ENCODE peak calls at places on chromosomes 11 and 22, in five cellular contexts. K is HCT116, Z is PC-9, B is neural progenitor cell, Q is PC-3. I is an unnamed sample.

GRCh38 chr22:28799125-28799833 is 1.1 kb downstream of the XBP1 start:
- DNase-seq in K (peak), Z (peak), Q (peak), B (peak), I (peak)

GRCh38 chr11:37710031-37710430 is 1112.0 kb upstream of the RAG2 start:
- DNase-seq in B (no peak), K (no peak), Z (no peak), Q (no peak), I (peak)

GRCh38 chr11:110173775-110174644 is 80.8 kb downstream of the ZC3H12C start:
- DNase-seq in B (peak), Z (peak), K (peak), Q (peak), I (peak)

GRCh38 chr22:26903030-26903856 is 245.9 kb downstream of the MIAT start:
- DNase-seq in B (peak), Q (no peak), K (no peak), Z (no peak), I (peak)

GRCh38 chr22:45768490-45768889 is 96.9 kb downstream of the ATXN10 start:
- DNase-seq in Z (no peak), B (peak), K (no peak), Q (no peak), I (no peak)

GRCh38 chr11:30741039-30741550 is 154.9 kb upstream of the MPPED2 start:
- DNase-seq in Z (no peak), Q (no peak), B (no peak), K (no peak), I (peak)

GRCh38 chr11:62921201-62921572 is at the start of gene CHRM1:
- DNase-seq in Q (peak), K (no peak), B (no peak), Z (peak), I (no peak)

GRCh38 chr11:63554901-63555218 is 8.3 kb downstream of the PLAAT2 start:
- DNase-seq in Q (no peak), Z (no peak), B (no peak), K (no peak), I (no peak)

GRCh38 chr22:42194953-42195352 is 64.3 kb upstream of the CYP2D6 start:
- DNase-seq in K (no peak), B (no peak), Z (peak), Q (peak), I (no peak)

GRCh38 chr11:109706940-109707339 is 284.9 kb downstream of the C11orf87 start:
- DNase-seq in K (no peak), Z (no peak), Q (no peak), B (no peak), I (no peak)

GRCh38 chr22:19728836-19729235 is 5.5 kb downstream of the GP1BB start:
- DNase-seq in Q (no peak), Z (no peak), K (no peak), B (no peak), I (no peak)

GRCh38 chr11:108959124-108959761 is 294.4 kb downstream of the DDX10 start:
- DNase-seq in Q (no peak), B (no peak), Z (no peak), K (no peak), I (no peak)

GRCh38 chr22:38317237-38317994 is at the start of gene CSNK1E:
- DNase-seq in B (peak), Z (peak), K (no peak), Q (peak), I (peak)

GRCh38 chr11:27402450-27402849 is 39.4 kb upstream of the CCDC34 start:
- DNase-seq in K (no peak), B (no peak), Z (no peak), Q (no peak), I (no peak)

GRCh38 chr11:93921695-93922468 is 71.5 kb upstream of the VSTM5 start:
- DNase-seq in Q (peak), B (peak), Z (peak), K (peak), I (peak)

GRCh38 chr11:36478700-36479329 is 31.3 kb downstream of the TRAF6 start:
- DNase-seq in Q (peak), Z (peak), B (peak), K (peak), I (peak)

GRCh38 chr22:29014301-29014700 is 47.3 kb downstream of the C22orf31 start:
- DNase-seq in B (no peak), Q (no peak), Z (no peak), K (no peak), I (no peak)

GRCh38 chr11:34653851-34654490 is 33.1 kb downstream of the EHF start:
- DNase-seq in Q (peak), B (peak), K (peak), Z (peak), I (peak)

DNA sequence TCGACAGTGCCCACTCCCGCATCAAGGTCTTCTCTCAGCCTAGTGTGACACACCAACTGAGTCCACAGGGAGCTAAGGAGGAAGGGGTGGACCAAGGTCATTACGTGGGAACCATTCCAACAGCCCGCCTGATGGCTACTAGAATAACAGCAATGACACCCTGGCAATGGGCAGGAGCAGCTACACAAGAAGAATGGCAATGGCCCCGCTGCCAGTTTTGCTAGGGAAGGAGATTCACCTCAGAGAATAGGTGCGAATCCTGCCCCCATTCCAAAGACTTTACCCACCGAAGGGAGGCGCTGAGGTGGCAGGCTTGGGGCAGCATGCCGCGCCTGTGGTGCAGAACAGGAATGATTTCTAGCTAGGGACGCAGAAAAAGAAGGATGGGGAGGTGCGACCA is 9.1 kb downstream of the WT1 start:
- DNase-seq in Q (no peak), K (no peak), B (peak), Z (no peak), I (no peak)
- TF ChIP-seq EZH2 in Q (no peak), K (no peak), B (no peak), Z (no peak), I (no peak)

DNA sequence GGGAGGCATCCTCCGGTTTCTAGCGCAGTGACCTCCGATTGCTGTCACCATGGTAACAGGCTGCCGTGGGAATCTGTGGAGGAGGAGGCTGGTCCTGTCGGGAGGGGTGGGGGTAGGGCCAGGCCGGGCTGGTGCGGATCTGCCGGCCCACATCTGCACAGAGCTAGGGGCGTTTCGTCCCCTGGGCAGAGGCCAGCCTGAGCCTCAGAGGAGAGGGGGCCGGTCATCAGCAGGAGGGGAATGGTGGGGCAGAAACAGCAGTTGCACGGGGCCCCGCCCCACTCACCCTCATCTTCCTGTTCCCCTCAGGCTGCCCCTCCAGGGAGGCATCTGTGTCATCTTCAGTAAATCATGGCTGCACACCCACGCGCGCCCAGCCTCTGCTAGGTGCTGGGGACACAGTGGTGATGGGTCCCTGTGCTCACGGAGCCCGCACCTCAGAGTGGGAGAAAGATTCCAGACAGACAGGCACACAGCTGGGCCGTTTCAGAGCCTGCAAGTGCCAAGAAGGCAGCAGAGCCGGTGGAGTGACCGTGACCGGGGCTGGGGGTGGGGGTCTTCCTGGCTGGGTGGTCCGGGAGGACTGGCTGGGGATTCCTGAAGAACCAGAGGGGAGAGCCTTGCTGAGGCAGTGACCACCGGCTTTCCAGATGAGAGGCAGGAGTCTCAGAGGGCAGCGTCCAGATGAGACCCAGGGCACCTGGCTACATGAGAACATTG is 120.5 kb downstream of the CACNA1I start:
- DNase-seq in Z (no peak), B (peak), Q (no peak), K (no peak), I (peak)
- TF ChIP-seq EZH2 in Z (no peak), B (no peak), Q (no peak), K (no peak), I (no peak)

DNA sequence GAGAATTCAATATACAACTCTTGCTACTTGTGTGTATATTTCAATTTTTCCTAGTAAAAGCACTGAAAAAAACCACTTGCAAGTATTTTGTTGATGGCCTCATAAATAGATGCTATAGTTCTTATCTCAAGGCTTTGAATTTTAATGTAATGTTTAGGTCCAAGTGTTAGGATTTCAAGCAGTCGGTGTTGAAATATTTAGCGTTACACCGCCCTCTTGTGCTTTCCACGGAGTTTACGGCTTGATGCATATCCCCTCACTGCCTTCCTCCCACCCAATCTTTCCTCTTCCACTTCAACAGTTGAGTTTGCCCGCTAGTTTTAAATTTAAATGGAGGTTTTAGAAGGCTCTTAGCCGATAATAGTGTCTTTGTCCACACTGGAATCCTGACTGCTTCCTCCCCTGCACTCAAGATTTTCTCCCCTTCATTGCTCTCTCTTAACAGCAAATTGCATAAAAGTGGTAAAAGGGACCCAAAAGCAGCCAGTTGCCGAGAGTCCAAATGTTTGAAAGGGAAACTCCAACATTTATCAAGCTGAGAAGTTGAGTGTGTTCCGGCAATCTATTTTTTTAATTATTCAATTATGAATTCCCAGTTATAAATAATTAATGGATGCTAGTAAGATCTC is 25.9 kb upstream of the HTATIP2 start:
- DNase-seq in Z (no peak), Q (peak), K (peak), B (peak), I (peak)
- TF ChIP-seq EZH2 in Z (no peak), Q (no peak), K (no peak), B (no peak), I (no peak)

GRCh38 chr11:73121692-73122091 is 20.4 kb downstream of the FCHSD2 start:
- DNase-seq in Q (no peak), B (no peak), Z (no peak), K (no peak), I (no peak)

GRCh38 chr11:73124796-73125195 is 17.3 kb downstream of the FCHSD2 start:
- DNase-seq in K (no peak), Z (no peak), B (no peak), Q (no peak), I (no peak)

GRCh38 chr11:73129198-73129597 is 12.9 kb downstream of the FCHSD2 start:
- DNase-seq in Q (no peak), B (no peak), Z (no peak), K (no peak), I (no peak)

GRCh38 chr11:73130181-73130580 is 11.9 kb downstream of the FCHSD2 start:
- DNase-seq in B (no peak), K (no peak), Z (no peak), Q (no peak), I (no peak)

GRCh38 chr11:73126804-73127480 is 15.2 kb downstream of the FCHSD2 start:
- DNase-seq in Q (no peak), Z (no peak), B (no peak), K (no peak), I (no peak)
- TF ChIP-seq EZH2 in Q (no peak), Z (no peak), B (no peak), K (no peak), I (no peak)

GRCh38 chr11:2533642-2534115 is 88.9 kb downstream of the KCNQ1 start:
- DNase-seq in K (peak), B (peak), Z (peak), Q (peak), I (peak)

GRCh38 chr11:2534131-2534956 is 89.5 kb downstream of the KCNQ1 start:
- DNase-seq in K (peak), Q (peak), B (no peak), Z (peak), I (peak)

GRCh38 chr11:2531987-2532703 is 87.3 kb downstream of the KCNQ1 start:
- DNase-seq in B (no peak), Q (no peak), Z (no peak), K (no peak), I (no peak)

GRCh38 chr11:2531277-2531986 is 86.6 kb downstream of the KCNQ1 start:
- DNase-seq in Z (peak), B (peak), Q (peak), K (peak), I (peak)

GRCh38 chr11:2532704-2533641 is 88.2 kb downstream of the KCNQ1 start:
- DNase-seq in Z (peak), K (peak), Q (peak), B (peak), I (peak)
- TF ChIP-seq EZH2 in Z (no peak), K (no peak), Q (no peak), B (peak), I (no peak)

GRCh38 chr11:279966-280761 is 2.0 kb downstream of the NLRP6 start:
- DNase-seq in Q (no peak), K (no peak), Z (no peak), B (no peak), I (no peak)

GRCh38 chr11:279040-279965 is 1.1 kb downstream of the NLRP6 start:
- DNase-seq in Z (no peak), Q (no peak), B (no peak), K (no peak), I (no peak)

GRCh38 chr11:282171-282570 is 4.0 kb downstream of the NLRP6 start:
- DNase-seq in Q (no peak), Z (no peak), B (no peak), K (no peak), I (no peak)

GRCh38 chr11:281486-282161 is 3.4 kb downstream of the NLRP6 start:
- DNase-seq in Q (no peak), B (no peak), K (no peak), Z (no peak), I (no peak)

DNA sequence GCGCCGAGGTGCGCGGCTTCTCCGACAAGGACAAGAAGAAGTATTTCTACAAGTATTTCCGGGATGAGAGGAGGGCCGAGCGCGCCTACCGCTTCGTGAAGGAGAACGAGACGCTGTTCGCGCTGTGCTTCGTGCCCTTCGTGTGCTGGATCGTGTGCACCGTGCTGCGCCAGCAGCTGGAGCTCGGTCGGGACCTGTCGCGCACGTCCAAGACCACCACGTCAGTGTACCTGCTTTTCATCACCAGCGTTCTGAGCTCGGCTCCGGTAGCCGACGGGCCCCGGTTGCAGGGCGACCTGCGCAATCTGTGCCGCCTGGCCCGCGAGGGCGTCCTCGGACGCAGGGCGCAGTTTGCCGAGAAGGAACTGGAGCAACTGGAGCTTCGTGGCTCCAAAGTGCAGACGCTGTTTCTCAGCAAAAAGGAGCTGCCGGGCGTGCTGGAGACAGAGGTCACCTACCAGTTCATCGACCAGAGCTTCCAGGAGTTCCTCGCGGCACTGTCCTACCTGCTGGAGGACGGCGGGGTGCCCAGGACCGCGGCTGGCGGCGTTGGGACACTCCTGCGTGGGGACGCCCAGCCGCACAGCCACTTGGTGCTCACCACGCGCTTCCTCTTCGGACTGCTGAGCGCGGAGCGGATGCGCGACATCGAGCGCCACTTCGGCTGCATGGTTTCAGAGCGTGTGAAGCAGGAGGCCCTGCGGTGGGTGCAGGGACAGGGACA is 2.7 kb downstream of the NLRP6 start:
- DNase-seq in Q (no peak), B (no peak), K (no peak), Z (no peak), I (no peak)
- TF ChIP-seq EZH2 in Q (no peak), B (no peak), K (no peak), Z (no peak), I (no peak)